ENCODE peak calls at places on chromosomes 4 and X, in nine cellular contexts. K is PC-9, O is neuronal stem cell, S is psoas muscle, T is fibroblast of lung, A is Peyer's patch, B is aorta, Y is kidney, Q is body of pancreas. E is an unnamed sample. For H3K9me3, the result is how much of the 10 kb centered on the place peaks cover.

GRCh38 chrX:14916017-14916674 is 42.9 kb downstream of the MOSPD2 start:
- DNase-seq in B (no peak), A (no peak), T (peak), S (no peak), Y (no peak), O (no peak), Q (no peak), K (no peak), E (peak)

GRCh38 chr4:109411964-109412363 is 21.7 kb upstream of the SEC24B start:
- DNase-seq in Q (no peak), Y (no peak), T (no peak), A (no peak), K (no peak), B (no peak), S (no peak), O (no peak), E (peak)

GRCh38 chr4:135385830-135386581 is 1184.4 kb upstream of the PABPC4L start:
- DNase-seq in Y (no peak), O (no peak), S (no peak), Q (no peak), A (no peak), B (no peak), K (no peak), T (no peak), E (no peak)

GRCh38 chr4:165827018-165827417 is 46.0 kb upstream of the TLL1 start:
- DNase-seq in S (no peak), Y (no peak), A (no peak), T (no peak), O (no peak), Q (no peak), K (no peak), B (no peak), E (no peak)

GRCh38 chr4:183349673-183350072 is 27.4 kb upstream of the CLDN24 start:
- DNase-seq in O (no peak), B (no peak), A (no peak), K (no peak), Y (no peak), S (no peak), Q (no peak), T (peak), E (no peak)

GRCh38 chr4:140004580-140005314 is 149.2 kb downstream of the MAML3 start:
- DNase-seq in O (peak), S (peak), Q (peak), Y (peak), T (peak), B (peak), K (no peak), A (no peak), E (peak)

GRCh38 chr4:108029731-108030130 is 40.0 kb downstream of the HADH start:
- DNase-seq in Y (no peak), S (no peak), T (peak), O (no peak), A (no peak), B (no peak), K (no peak), Q (no peak), E (no peak)

GRCh38 chrX:141936080-141936479 is 32.4 kb downstream of the MAGEC1 start:
- DNase-seq in T (no peak), K (no peak), A (no peak), Q (no peak), B (no peak), S (no peak), Y (no peak), O (no peak), E (no peak)

GRCh38 chr4:151567056-151567455 is 158.1 kb downstream of the FHIP1A start:
- DNase-seq in O (no peak), B (no peak), Y (no peak), T (no peak), S (no peak), Q (no peak), A (no peak), K (no peak), E (no peak)

GRCh38 chr4:146099585-146099984 is 75.9 kb upstream of the LSM6 start:
- DNase-seq in Y (no peak), S (no peak), Q (no peak), T (no peak), A (no peak), B (no peak), O (no peak), K (no peak), E (no peak)

GRCh38 chrX:87900320-87900908 is 382.8 kb downstream of the KLHL4 start:
- DNase-seq in T (no peak), O (no peak), B (no peak), Y (no peak), S (no peak), Q (no peak), K (peak), A (no peak), E (no peak)

GRCh38 chr4:86921608-86922252 is 13.1 kb upstream of the AFF1 start:
- DNase-seq in T (no peak), O (no peak), A (no peak), B (no peak), Y (no peak), Q (no peak), K (no peak), S (no peak), E (peak)

GRCh38 chrX:153631931-153632611 is 14.9 kb upstream of the DUSP9 start:
- DNase-seq in O (no peak), Y (no peak), Q (no peak), B (peak), A (no peak), S (peak), K (no peak), T (no peak), E (no peak)

GRCh38 chr4:173448103-173448502 is 49.2 kb upstream of the SCRG1 start:
- DNase-seq in K (no peak), S (no peak), O (no peak), Y (no peak), A (no peak), B (no peak), T (peak), Q (no peak), E (peak)

GRCh38 chrX:42746606-42747005 is 31.4 kb downstream of the PPP1R2C start:
- DNase-seq in Q (no peak), O (no peak), Y (no peak), T (peak), S (no peak), K (no peak), B (no peak), A (no peak), E (peak)

GRCh38 chrX:106903291-106903820 is at the start of gene RIPPLY1:
- DNase-seq in Y (no peak), T (no peak), B (no peak), Q (no peak), S (no peak), A (no peak), O (no peak), K (no peak), E (no peak)

GRCh38 chr4:44326716-44327115 is 121.9 kb downstream of the KCTD8 start:
- DNase-seq in B (no peak), Y (no peak), K (no peak), Q (no peak), T (peak), S (no peak), A (no peak), O (no peak), E (no peak)

GRCh38 chr4:119209586-119209985 is 2.9 kb upstream of the USP53 start:
- DNase-seq in B (no peak), Q (no peak), Y (no peak), K (no peak), A (no peak), S (no peak), T (no peak), O (no peak), E (no peak)

DNA sequence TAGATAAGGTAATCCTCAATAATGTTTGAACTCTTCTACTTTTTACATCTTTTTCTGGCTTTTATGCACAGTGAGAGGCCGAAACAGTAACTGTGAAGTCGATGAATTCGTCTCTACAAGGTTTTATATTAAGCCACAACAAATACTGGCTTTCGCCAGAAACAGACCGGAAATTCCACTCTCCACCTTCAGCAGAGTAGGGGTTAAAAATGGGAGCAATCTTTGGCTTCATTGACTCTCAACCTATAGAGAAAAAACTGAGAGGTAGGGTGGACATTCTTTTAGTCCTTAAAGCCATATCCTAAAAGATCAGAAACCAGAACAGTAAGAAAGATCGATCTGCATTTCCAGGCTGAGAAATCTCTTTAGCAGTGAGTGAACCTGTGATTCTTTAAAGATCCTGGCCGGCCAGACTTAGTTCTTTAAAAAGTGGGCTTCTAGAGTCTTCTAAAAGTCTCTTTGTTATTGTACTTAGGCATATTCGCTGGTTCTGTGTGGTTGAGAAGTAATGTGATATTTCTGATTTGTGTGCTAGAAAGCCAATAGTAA is 1.9 kb downstream of the HSPA4L start:
- DNase-seq in K (no peak), O (no peak), B (no peak), S (no peak), Y (no peak), Q (no peak), A (no peak), T (no peak), E (no peak)
- H3K27ac ChIP-seq in K (peak), O (no peak), B (peak), S (peak), Y (peak), Q (peak), A (no peak), T (no peak), E (no peak)

GRCh38 chrX:85561216-85561615 is 181.8 kb upstream of the POF1B start:
- DNase-seq in B (peak), K (no peak), A (no peak), O (no peak), S (no peak), Q (no peak), Y (peak), T (no peak), E (no peak)
- H3K4me3 ChIP-seq in B (no peak), K (no peak), A (no peak), O (no peak), S (no peak), Q (no peak), Y (no peak), T (no peak), E (no peak)

GRCh38 chrX:34880656-34881055 is 61.9 kb upstream of the FAM47B start:
- DNase-seq in B (no peak), S (no peak), T (peak), A (no peak), K (no peak), Y (no peak), Q (no peak), O (no peak), E (no peak)

GRCh38 chrX:34879876-34880275 is 62.7 kb upstream of the FAM47B start:
- DNase-seq in K (no peak), B (no peak), T (no peak), Y (no peak), S (no peak), Q (no peak), O (no peak), A (no peak), E (no peak)

GRCh38 chrX:34886011-34886410 is 56.6 kb upstream of the FAM47B start:
- DNase-seq in T (no peak), O (no peak), A (no peak), B (no peak), Y (no peak), K (no peak), Q (no peak), S (no peak), E (peak)

GRCh38 chrX:34881671-34882070 is 60.9 kb upstream of the FAM47B start:
- DNase-seq in B (no peak), T (no peak), Y (no peak), O (no peak), A (no peak), S (no peak), K (no peak), Q (no peak), E (no peak)

GRCh38 chrX:34884693-34885277 is 57.8 kb upstream of the FAM47B start:
- DNase-seq in Q (no peak), S (no peak), Y (no peak), B (no peak), O (no peak), T (peak), K (peak), A (no peak), E (no peak)
- H3K9me3 ChIP-seq in Q (under half), S (under half), Y (under half), B (under half), O (under half), T (under half), K (under half), A (under half), E (under half)

DNA sequence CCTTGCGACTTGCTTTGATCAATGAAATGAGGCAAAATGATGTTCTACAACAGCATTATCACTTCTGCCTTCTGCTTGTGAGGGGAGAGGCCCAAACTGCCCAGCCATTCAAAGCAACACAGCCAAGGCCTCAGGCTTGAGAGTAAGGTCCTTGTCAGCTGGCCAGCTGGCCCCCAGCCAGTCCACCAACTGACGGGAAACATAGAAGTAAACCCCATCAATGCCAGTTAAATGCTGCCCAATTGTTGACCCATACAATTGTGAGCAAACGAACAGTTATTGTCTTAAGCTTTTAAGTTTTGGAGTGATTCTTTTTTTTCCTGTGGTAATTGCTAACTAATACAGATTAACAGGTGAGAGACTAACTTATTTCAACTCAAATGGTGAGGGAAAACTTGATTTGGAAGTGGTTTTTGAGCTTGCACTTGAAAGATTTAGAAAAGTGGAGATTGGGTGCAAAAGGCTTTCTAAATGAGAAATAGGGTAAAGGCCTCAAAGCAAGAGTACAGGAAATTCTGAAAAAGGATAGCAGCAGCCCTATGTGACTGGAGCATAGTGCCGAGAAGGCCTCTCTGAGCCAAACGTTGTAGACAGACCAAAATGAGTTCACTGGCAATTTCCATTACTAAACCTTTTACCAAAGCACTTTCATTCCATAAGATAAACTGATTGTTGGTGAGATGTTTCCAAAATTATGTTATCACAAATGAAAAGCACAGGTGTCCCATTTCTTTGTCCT is 66.9 kb downstream of the ARHGEF38 start:
- DNase-seq in T (peak), S (peak), O (no peak), Q (peak), B (peak), Y (peak), K (no peak), A (peak), E (peak)
- H3K27ac ChIP-seq in T (no peak), S (no peak), O (no peak), Q (peak), B (no peak), Y (no peak), K (no peak), A (no peak), E (no peak)